ENCODE peak calls at places on chromosome 6, in six cellular contexts. O, I, M, J, V and Z are unnamed samples.
A peak's percentile ranks its signal among the peaks of the same experiment; 100 is the strongest.

GRCh38 chr6:131688286-131688685 is 12.9 kb downstream of the OR2A4 start:
- DNase-seq in J (no peak), I (no peak), M (no peak), V (no peak), O (no peak), Z (no peak)

GRCh38 chr6:4059115-4059777 is 19.7 kb downstream of the FAM217A start:
- DNase-seq in V (no peak), M (no peak), I (no peak), J (peak; percentile 76), O (peak; percentile 65), Z (no peak)

GRCh38 chr6:161393839-161394364 is 120.0 kb upstream of the AGPAT4 start:
- DNase-seq in M (no peak), V (no peak), I (peak; percentile 75), J (peak; percentile 71), O (peak; percentile 86), Z (peak; percentile 56)

GRCh38 chr6:126176266-126176665 is 163.6 kb upstream of the CENPW start:
- DNase-seq in I (no peak), V (no peak), J (peak; percentile 18), M (no peak), O (peak; percentile 41), Z (no peak)

GRCh38 chr6:15443119-15443518 is 197.2 kb downstream of the JARID2 start:
- DNase-seq in I (no peak), V (no peak), J (no peak), O (peak; percentile 39), M (no peak), Z (no peak)

GRCh38 chr6:133815313-133815712 is 73.6 kb upstream of the TCF21 start:
- DNase-seq in O (no peak), M (no peak), J (no peak), I (no peak), V (no peak), Z (no peak)

GRCh38 chr6:127404133-127404532 is 55.1 kb downstream of the KIAA0408 start:
- DNase-seq in V (no peak), I (no peak), J (no peak), M (no peak), O (no peak), Z (no peak)

GRCh38 chr6:50116797-50117542 is 67.2 kb upstream of the DEFB112 start:
- DNase-seq in J (no peak), O (no peak), M (no peak), V (no peak), I (no peak), Z (no peak)

GRCh38 chr6:3471711-3472110 is 14.9 kb upstream of the SLC22A23 start:
- DNase-seq in V (no peak), I (no peak), J (no peak), M (no peak), O (no peak), Z (no peak)

GRCh38 chr6:169993861-169994481 is 242.5 kb downstream of the ERMARD start:
- DNase-seq in J (no peak), O (no peak), I (no peak), M (peak; percentile 39), V (no peak), Z (no peak)

GRCh38 chr6:142947702-142948480 is 2.9 kb upstream of the HIVEP2 start:
- DNase-seq in O (no peak), I (no peak), J (no peak), V (no peak), M (no peak), Z (no peak)

GRCh38 chr6:13559251-13559650 is 15.2 kb upstream of the SIRT5 start:
- DNase-seq in O (no peak), J (peak; percentile 36), V (no peak), M (no peak), I (no peak), Z (no peak)

GRCh38 chr6:90712165-90712564 is 125.3 kb upstream of the MAP3K7 start:
- DNase-seq in M (no peak), O (no peak), V (no peak), J (no peak), I (no peak), Z (no peak)
- TF ChIP-seq POLR2AphosphoS5 in M (no peak), O (no peak), V (peak; percentile 28), J (no peak), I (no peak), Z (no peak)

DNA sequence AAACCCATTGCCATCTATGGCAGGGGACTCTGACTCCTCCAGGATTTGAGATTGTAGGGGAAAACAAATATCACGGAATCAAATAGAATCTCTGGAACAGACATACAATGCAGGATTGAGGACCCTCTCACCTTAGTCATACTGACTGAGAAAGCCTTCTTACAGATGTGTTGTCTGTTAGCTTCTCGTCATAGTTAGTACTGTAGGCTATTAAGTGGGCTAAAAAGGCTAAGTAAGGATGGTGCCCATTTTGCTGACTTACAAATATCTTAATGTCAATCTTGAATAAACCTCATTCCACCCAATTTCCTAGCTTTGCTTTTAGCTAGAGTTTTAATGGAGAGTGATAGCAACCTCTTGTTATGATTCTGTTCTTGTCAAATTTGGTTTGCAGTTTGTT is 352.4 kb downstream of the QKI start:
- DNase-seq in M (no peak), I (no peak), V (no peak), O (no peak), J (no peak), Z (no peak)
- H3K9me3 ChIP-seq in M (no peaks in the 10 kb centered on the region), I (no peaks in the 10 kb centered on the region), V (no peaks in the 10 kb centered on the region), O (no peaks in the 10 kb centered on the region), J (no peaks in the 10 kb centered on the region), Z (no peaks in the 10 kb centered on the region)

DNA sequence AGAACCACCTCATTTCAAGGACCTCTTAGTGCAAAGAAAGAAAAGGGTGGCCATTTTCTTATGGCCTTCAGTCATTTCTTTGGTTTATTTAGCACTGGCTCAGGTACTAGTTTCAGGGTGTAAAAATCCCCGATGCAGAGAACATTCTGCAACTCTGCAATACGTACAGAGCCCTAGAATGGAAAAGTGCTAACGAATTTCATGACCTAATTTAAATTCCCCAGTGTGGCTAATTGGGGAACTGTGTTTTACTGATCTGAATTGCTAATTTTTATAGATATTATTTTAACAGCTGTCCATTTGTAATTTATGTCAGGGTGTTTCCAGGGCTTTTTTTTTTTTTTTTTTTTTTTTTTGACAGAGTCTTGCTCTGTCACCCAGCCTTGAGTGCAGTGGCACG is 160.7 kb downstream of the UST start:
- DNase-seq in I (no peak), J (no peak), M (no peak), V (no peak), O (no peak), Z (no peak)
- H3K4me3 ChIP-seq in I (no peak overlapping the region), J (no peak overlapping the region), M (no peak overlapping the region), V (no peak overlapping the region), O (no peak overlapping the region), Z (no peak overlapping the region)

DNA sequence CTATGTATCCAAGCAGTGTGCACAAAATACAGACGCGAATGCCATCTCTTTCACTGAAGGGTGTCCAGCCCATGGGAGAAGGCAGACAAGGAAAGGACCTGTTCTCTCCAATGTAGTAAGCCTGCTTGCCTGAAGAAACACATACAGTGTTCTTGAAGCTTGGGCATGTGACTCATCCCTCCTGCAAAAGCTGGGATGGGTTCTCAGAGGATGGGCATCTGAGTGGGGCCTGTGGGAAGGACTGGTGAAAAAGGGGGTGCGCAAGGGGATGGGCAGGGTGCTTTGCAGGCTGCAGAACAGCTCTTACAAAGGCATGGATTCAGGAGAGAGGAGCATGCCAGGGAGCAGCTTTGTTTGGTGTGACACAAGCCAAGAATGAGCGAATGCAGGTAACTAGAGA is 128.1 kb downstream of the FYN start:
- DNase-seq in O (no peak), M (peak; percentile 37), J (no peak), I (no peak), V (no peak), Z (no peak)
- TF ChIP-seq POLR2AphosphoS5 in O (no peak), M (no peak), J (no peak), I (no peak), V (no peak), Z (no peak)

GRCh38 chr6:5126214-5126613 is 41.1 kb downstream of the PPP1R3G start:
- DNase-seq in O (no peak), V (no peak), J (peak; percentile 43), I (no peak), M (no peak), Z (no peak)

GRCh38 chr6:5125152-5126006 is 40.2 kb downstream of the PPP1R3G start:
- DNase-seq in O (peak; percentile 51), M (no peak), J (peak; percentile 72), V (no peak), I (peak; percentile 54), Z (no peak)

GRCh38 chr6:5123296-5124135 is 38.4 kb downstream of the PPP1R3G start:
- DNase-seq in M (no peak), V (no peak), O (no peak), I (no peak), J (no peak), Z (no peak)

GRCh38 chr6:5122504-5123112 is 37.5 kb downstream of the PPP1R3G start:
- DNase-seq in V (no peak), I (no peak), J (no peak), M (no peak), O (no peak), Z (no peak)

GRCh38 chr6:5124526-5124925 is 39.4 kb downstream of the PPP1R3G start:
- DNase-seq in V (no peak), J (no peak), O (no peak), I (no peak), M (no peak), Z (no peak)
- H3K9me3 ChIP-seq in V (no peaks in the 10 kb centered on the region), J (no peaks in the 10 kb centered on the region), O (no peaks in the 10 kb centered on the region), I (no peaks in the 10 kb centered on the region), M (no peaks in the 10 kb centered on the region), Z (no peaks in the 10 kb centered on the region)

GRCh38 chr6:16762265-16762546 is 946 bp upstream of the ATXN1 start:
- DNase-seq in J (no peak), O (no peak), I (no peak), V (no peak), M (no peak), Z (no peak)
- H3K4me3 ChIP-seq in J (peak overlapping the region; percentile 93), O (no peak overlapping the region), I (peak overlapping the region; percentile 53), V (peak overlapping the region; percentile 96), M (peak overlapping the region; percentile 62), Z (peak overlapping the region; percentile 99)

DNA sequence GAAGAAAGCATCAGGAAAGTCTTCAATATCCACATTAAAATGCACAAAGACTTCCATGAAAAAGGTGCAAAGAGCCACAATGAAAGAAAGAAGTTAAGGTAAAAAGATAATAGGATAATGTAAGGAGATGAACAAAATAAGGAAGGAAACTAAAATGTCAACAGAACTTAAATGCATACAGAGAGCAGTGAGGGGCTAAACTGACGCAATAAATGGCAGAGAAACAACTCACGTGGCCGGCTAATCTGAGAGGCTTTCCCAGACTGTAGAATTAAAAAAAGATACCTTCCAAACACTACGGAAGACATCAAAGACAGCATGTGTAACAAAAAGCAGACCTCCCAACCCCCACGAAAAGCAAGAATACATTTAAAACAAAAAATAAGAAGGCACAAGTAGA is 73.7 kb downstream of the GMDS start:
- DNase-seq in V (no peak), O (no peak), J (no peak), M (no peak), I (no peak), Z (no peak)
- TF ChIP-seq POLR2AphosphoS5 in V (no peak), O (no peak), J (no peak), M (no peak), I (no peak), Z (no peak)

GRCh38 chr6:60671369-60671768 is 1614.7 kb downstream of the KHDRBS2 start:
- DNase-seq in I (no peak), J (no peak), M (no peak), O (no peak), V (no peak), Z (no peak)
- H3K9me3 ChIP-seq in I (peaks cover 5% of the 10 kb centered on the region), J (peaks cover 99% of the 10 kb centered on the region), M (peaks cover 12% of the 10 kb centered on the region), O (no peaks in the 10 kb centered on the region), V (no peaks in the 10 kb centered on the region), Z (no peaks in the 10 kb centered on the region)

DNA sequence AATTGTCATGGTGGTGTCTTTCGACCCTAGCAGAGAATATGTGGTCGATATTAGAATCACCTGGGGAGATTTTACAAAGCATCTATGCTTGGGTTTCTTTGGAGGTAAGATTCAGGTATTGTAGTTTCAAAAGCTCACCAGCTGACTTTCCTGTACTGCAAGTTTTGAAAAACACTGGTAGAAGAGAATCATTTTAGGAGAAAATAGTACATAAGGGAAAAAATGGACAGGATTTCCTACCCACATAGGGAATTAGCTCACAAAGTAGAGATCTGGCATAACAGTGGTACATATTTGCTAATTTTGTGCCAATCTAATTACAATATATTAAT is 27.4 kb upstream of the ABT1 start:
- DNase-seq in I (no peak), O (no peak), M (no peak), J (no peak), V (no peak), Z (no peak)
- H3K4me3 ChIP-seq in I (no peak overlapping the region), O (peak overlapping the region; percentile 75), M (peak overlapping the region; percentile 89), J (peak overlapping the region; percentile 14), V (peak overlapping the region; percentile 52), Z (no peak overlapping the region)